ENCODE peak calls at places on chromosomes 11 and 22, in four cellular contexts. M, B, O and J are unnamed samples.
A peak's percentile ranks its signal among the peaks of the same experiment; 100 is the strongest.

GRCh38 chr11:108278546-108278945 is 55.7 kb downstream of the ATM start:
- DNase-seq in M (peak; percentile 24), B (no peak), O (no peak), J (no peak)

GRCh38 chr11:130847517-130847916 is 68.8 kb downstream of the SNX19 start:
- DNase-seq in M (peak; percentile 77), B (peak; percentile 92), O (no peak), J (no peak)

GRCh38 chr11:43904737-43905515 is 24.3 kb downstream of the ALKBH3 start:
- DNase-seq in M (peak; percentile 88), B (peak; percentile 51), O (no peak), J (no peak)

GRCh38 chr11:134700101-134700640 is 288.1 kb upstream of the B3GAT1 start:
- DNase-seq in M (no peak), B (peak; percentile 1), O (no peak), J (no peak)

GRCh38 chr22:21014202-21015050 is 539 bp upstream of the P2RX6 start:
- DNase-seq in M (peak; percentile 94), B (peak; percentile 35), O (peak; percentile 76), J (peak; percentile 81)

GRCh38 chr11:17991799-17992433 is 20.9 kb downstream of the SERGEF start:
- DNase-seq in M (peak; percentile 84), B (peak; percentile 73), O (peak; percentile 32), J (peak; percentile 44)

GRCh38 chr11:93704237-93704636 is 37.1 kb downstream of the TAF1D start:
- DNase-seq in M (no peak), B (peak; percentile 8), O (no peak), J (no peak)

GRCh38 chr11:67648140-67648795 is 2.3 kb downstream of the ACY3 start:
- DNase-seq in M (no peak), B (no peak), O (peak; percentile 38), J (peak; percentile 76)

GRCh38 chr11:130208241-130209127 is 48.9 kb downstream of the ST14 start:
- DNase-seq in M (no peak), B (no peak), O (no peak), J (no peak)

GRCh38 chr11:73493838-73494598 is 103.9 kb downstream of the FAM168A start:
- DNase-seq in M (peak; percentile 64), B (peak; percentile 60), O (no peak), J (no peak)

GRCh38 chr11:35347173-35347878 is 72.0 kb downstream of the SLC1A2 start:
- DNase-seq in M (no peak), B (no peak), O (no peak), J (no peak)

GRCh38 chr11:12824281-12825041 is 150.2 kb downstream of the TEAD1 start:
- DNase-seq in M (no peak), B (no peak), O (no peak), J (peak; percentile 34)

GRCh38 chr22:25970996-25971811 is 198.1 kb upstream of the SEZ6L start:
- DNase-seq in M (no peak), B (no peak), O (no peak), J (no peak)

GRCh38 chr11:102111011-102111786 is 952 bp downstream of the YAP1 start:
- DNase-seq in M (peak; percentile 92), B (peak; percentile 90), O (no peak), J (peak; percentile 74)

GRCh38 chr22:37470087-37470445 is 16.1 kb downstream of the MFNG start:
- DNase-seq in M (no peak), B (no peak), O (no peak), J (no peak)

GRCh38 chr11:104772806-104773241 is 125.4 kb downstream of the CASP12 start:
- DNase-seq in M (peak; percentile 95), B (peak; percentile 70), O (no peak), J (no peak)

GRCh38 chr11:100776212-100776896 is 89.3 kb downstream of the ARHGAP42 start:
- DNase-seq in M (no peak), B (peak; percentile 57), O (no peak), J (peak; percentile 55)

GRCh38 chr11:12723410-12724297 is 49.4 kb downstream of the TEAD1 start:
- DNase-seq in M (peak; percentile 67), B (peak; percentile 48), O (no peak), J (no peak)

GRCh38 chr11:59247535-59248227 is 35.0 kb upstream of the MPEG1 start:
- DNase-seq in M (peak; percentile 21), B (peak; percentile 92), O (no peak), J (no peak)

GRCh38 chr11:63565728-63566127 is 2.5 kb upstream of the PLAAT2 start:
- DNase-seq in M (no peak), B (peak; percentile 34), O (no peak), J (no peak)

GRCh38 chr11:116936754-116937153 is 99.3 kb upstream of the APOA1 start:
- DNase-seq in M (no peak), B (no peak), O (no peak), J (no peak)

GRCh38 chr11:131218542-131218941 is 151.9 kb upstream of the NTM start:
- DNase-seq in M (no peak), B (no peak), O (no peak), J (no peak)

GRCh38 chr11:27720277-27720830 is 20.1 kb upstream of the BDNF start:
- DNase-seq in M (peak; percentile 69), B (peak; percentile 53), O (no peak), J (peak; percentile 52)

GRCh38 chr11:1510928-1511327 is 24.3 kb upstream of the MOB2 start:
- DNase-seq in M (no peak), B (no peak), O (no peak), J (no peak)

GRCh38 chr11:119056397-119056999 is 507 bp downstream of the HYOU1 start:
- DNase-seq in M (no peak), B (peak; percentile 29), O (peak; percentile 29), J (peak; percentile 61)

GRCh38 chr22:50672471-50673230 is at the start of gene SHANK3:
- DNase-seq in M (no peak), B (no peak), O (no peak), J (peak; percentile 26)

GRCh38 chr11:68843052-68843561 is 1.4 kb upstream of the CPT1A start:
- DNase-seq in M (peak; percentile 62), B (no peak), O (no peak), J (peak; percentile 23)

GRCh38 chr11:116513894-116514293 is 258.9 kb downstream of the BUD13 start:
- DNase-seq in M (peak; percentile 18), B (peak; percentile 70), O (no peak), J (peak; percentile 40)

GRCh38 chr11:15947681-15948648 is 408.4 kb downstream of the SOX6 start:
- DNase-seq in M (no peak), B (no peak), O (no peak), J (no peak)

GRCh38 chr11:116730568-116730967 is 42.2 kb downstream of the BUD13 start:
- DNase-seq in M (no peak), B (no peak), O (no peak), J (no peak)

GRCh38 chr11:68763926-68764657 is 12.8 kb upstream of the TESMIN start:
- DNase-seq in M (no peak), B (no peak), O (no peak), J (no peak)

GRCh38 chr22:49588739-49589138 is 238.9 kb downstream of the BRD1 start:
- DNase-seq in M (no peak), B (no peak), O (no peak), J (no peak)

GRCh38 chr11:68591719-68592118 is 92.6 kb upstream of the GAL start:
- DNase-seq in M (no peak), B (no peak), O (no peak), J (peak; percentile 77)

GRCh38 chr11:1926156-1927031 is 6.9 kb downstream of the TNNT3 start:
- DNase-seq in M (no peak), B (no peak), O (no peak), J (no peak)

GRCh38 chr11:27012254-27012921 is 18.5 kb downstream of the FIBIN start:
- DNase-seq in M (peak; percentile 85), B (no peak), O (no peak), J (no peak)

GRCh38 chr11:63884191-63884590 is 32.8 kb downstream of the RCOR2 start:
- DNase-seq in M (peak; percentile 44), B (no peak), O (no peak), J (no peak)

GRCh38 chr11:62546244-62546936 is at the start of gene AHNAK:
- DNase-seq in M (peak; percentile 67), B (peak; percentile 70), O (peak; percentile 62), J (peak; percentile 84)

GRCh38 chr11:36711104-36711825 is 113.2 kb upstream of the RAG2 start:
- DNase-seq in M (peak; percentile 1), B (peak; percentile 18), O (no peak), J (no peak)
- TF ChIP-seq CTCF in M (peak; percentile 16), B (no peak), O (no peak), J (no peak)

GRCh38 chr11:40921256-40921655 is 538.2 kb downstream of the LRRC4C start:
- DNase-seq in M (no peak), B (no peak), O (no peak), J (no peak)

GRCh38 chr11:40924915-40925314 is 534.5 kb downstream of the LRRC4C start:
- DNase-seq in M (no peak), B (no peak), O (no peak), J (no peak)
- TF ChIP-seq CTCF in M (no peak), B (no peak), O (no peak), J (no peak)

DNA sequence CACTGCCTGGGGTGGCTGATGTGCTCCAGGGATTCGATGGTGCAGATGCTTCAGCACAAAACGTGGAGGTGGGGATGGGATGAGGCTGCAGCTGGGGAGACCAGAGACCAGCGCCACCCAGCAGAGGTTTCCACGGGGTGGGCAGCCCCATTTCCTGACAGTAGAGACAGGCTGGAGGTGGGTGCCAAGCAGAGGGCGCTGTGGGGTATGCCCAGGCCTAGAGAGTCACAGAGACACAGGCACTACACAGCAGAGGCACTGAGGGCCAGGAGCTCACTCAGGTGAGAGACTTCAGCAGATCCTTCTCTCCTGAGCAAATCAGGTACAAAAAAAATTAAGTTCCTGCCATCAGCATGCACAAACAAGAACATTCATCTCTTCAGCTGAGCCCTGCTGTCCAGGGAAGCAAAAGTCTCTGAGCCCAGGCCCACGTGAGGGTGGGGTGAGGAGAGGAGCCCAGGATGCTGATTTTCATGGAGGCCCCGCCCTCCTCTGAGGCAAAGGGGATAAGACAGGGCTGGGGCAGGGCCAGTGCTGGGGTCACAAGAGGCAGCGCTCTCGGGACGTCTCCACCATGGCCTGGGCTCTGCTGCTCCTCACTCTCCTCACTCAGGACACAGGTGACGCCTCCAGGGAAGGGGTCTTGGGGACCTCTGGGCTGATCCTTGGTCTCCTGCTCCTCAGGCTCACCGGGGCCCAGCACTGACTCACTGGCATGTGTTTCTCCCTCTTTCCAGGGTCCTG is 53.1 kb downstream of the GGTLC2 start:
- DNase-seq in M (no peak), B (no peak), O (no peak), J (no peak)
- TF ChIP-seq CTCF in M (no peak), B (no peak), O (no peak), J (no peak)

GRCh38 chr11:84775503-84775902 is 851.6 kb downstream of the DLG2 start:
- DNase-seq in M (no peak), B (no peak), O (no peak), J (no peak)

GRCh38 chr11:84780689-84781293 is 846.4 kb downstream of the DLG2 start:
- DNase-seq in M (peak; percentile 65), B (peak; percentile 24), O (no peak), J (no peak)
- TF ChIP-seq CTCF in M (peak; percentile 66), B (peak; percentile 37), O (no peak), J (peak; percentile 39)

GRCh38 chr11:79206951-79207350 is 233.9 kb downstream of the TENM4 start:
- DNase-seq in M (no peak), B (no peak), O (no peak), J (no peak)
- TF ChIP-seq CTCF in M (no peak), B (no peak), O (no peak), J (no peak)

GRCh38 chr11:19013181-19013857 is 47.2 kb downstream of the MRGPRX2 start:
- DNase-seq in M (no peak), B (peak; percentile 24), O (no peak), J (no peak)
- TF ChIP-seq CTCF in M (no peak), B (no peak), O (no peak), J (no peak)

GRCh38 chr11:3046190-3046589 is 11.0 kb downstream of the CARS1 start:
- DNase-seq in M (no peak), B (no peak), O (no peak), J (no peak)
- TF ChIP-seq CTCF in M (peak; percentile 47), B (no peak), O (no peak), J (no peak)